ENCODE peak calls at places on chromosomes 1 and 21, in ten cellular contexts. V, Y, D, A, C, I, E, R, H and T are unnamed samples.

GRCh38 chr1:197464039-197464438 is 196.0 kb downstream of the CRB1 start:
- DNase-seq in V (no peak), Y (no peak), D (no peak), A (no peak), C (no peak), I (peak), E (no peak), R (no peak), H (no peak), T (no peak)

GRCh38 chr1:117007719-117008013 is 6.1 kb downstream of the CD101 start:
- DNase-seq in V (no peak), Y (no peak), D (no peak), A (no peak), C (no peak), I (no peak), E (no peak), R (no peak), H (no peak), T (no peak)

GRCh38 chr1:172751668-172752067 is 92.8 kb downstream of the FASLG start:
- DNase-seq in V (no peak), Y (no peak), D (no peak), A (no peak), C (no peak), I (no peak), E (no peak), R (no peak), H (no peak), T (no peak)

GRCh38 chr21:42214921-42215320 is 4.0 kb upstream of the ABCG1 start:
- DNase-seq in V (no peak), Y (no peak), D (no peak), A (no peak), C (no peak), I (no peak), E (peak), R (no peak), H (no peak), T (no peak)

GRCh38 chr1:233708416-233708815 is 94.5 kb downstream of the KCNK1 start:
- DNase-seq in V (no peak), Y (no peak), D (no peak), A (no peak), C (no peak), I (no peak), E (no peak), R (no peak), H (no peak), T (no peak)

GRCh38 chr1:234962340-234962989 is 166.2 kb downstream of the TOMM20 start:
- DNase-seq in V (no peak), Y (no peak), D (no peak), A (no peak), C (no peak), I (peak), E (no peak), R (peak), H (no peak), T (no peak)

GRCh38 chr1:231252336-231252735 is 11.3 kb downstream of the GNPAT start:
- DNase-seq in V (no peak), Y (no peak), D (no peak), A (no peak), C (no peak), I (no peak), E (no peak), R (no peak), H (no peak), T (no peak)

GRCh38 chr1:42322577-42322976 is 12.5 kb downstream of the FOXJ3 start:
- DNase-seq in V (no peak), Y (no peak), D (no peak), A (no peak), C (no peak), I (no peak), E (no peak), R (no peak), H (no peak), T (no peak)

GRCh38 chr21:25441835-25442234 is 165.4 kb downstream of the MRPL39 start:
- DNase-seq in V (no peak), Y (no peak), D (no peak), A (no peak), C (no peak), I (no peak), E (no peak), R (no peak), H (no peak), T (no peak)

GRCh38 chr21:34583926-34584563 is 30.9 kb downstream of the RCAN1 start:
- DNase-seq in V (no peak), Y (no peak), D (no peak), A (no peak), C (no peak), I (no peak), E (no peak), R (no peak), H (no peak), T (no peak)

GRCh38 chr1:198253668-198254067 is 96.9 kb downstream of the NEK7 start:
- DNase-seq in V (no peak), Y (no peak), D (no peak), A (no peak), C (no peak), I (no peak), E (no peak), R (no peak), H (peak), T (no peak)

GRCh38 chr1:201602413-201603265 is 63.7 kb downstream of the NAV1 start:
- DNase-seq in V (no peak), Y (no peak), D (no peak), A (no peak), C (no peak), I (peak), E (no peak), R (peak), H (no peak), T (no peak)

GRCh38 chr1:28056129-28056925 is 32.1 kb downstream of the EYA3 start:
- DNase-seq in V (no peak), Y (no peak), D (no peak), A (no peak), C (no peak), I (no peak), E (no peak), R (peak), H (peak), T (peak)

GRCh38 chr1:30834249-30834648 is 74.3 kb downstream of the SDC3 start:
- DNase-seq in V (no peak), Y (no peak), D (no peak), A (no peak), C (no peak), I (no peak), E (no peak), R (no peak), H (no peak), T (no peak)

GRCh38 chr1:9338354-9339250 is 45.9 kb downstream of the SPSB1 start:
- DNase-seq in V (no peak), Y (no peak), D (no peak), A (no peak), C (peak), I (no peak), E (peak), R (no peak), H (no peak), T (no peak)

GRCh38 chr1:222370911-222371717 is 176.8 kb downstream of the HHIPL2 start:
- DNase-seq in V (no peak), Y (no peak), D (no peak), A (no peak), C (no peak), I (peak), E (no peak), R (peak), H (no peak), T (no peak)

GRCh38 chr1:70003509-70003908 is 201.9 kb downstream of the LRRC40 start:
- DNase-seq in V (no peak), Y (no peak), D (no peak), A (no peak), C (no peak), I (no peak), E (no peak), R (no peak), H (no peak), T (no peak)

GRCh38 chr1:53562983-53563379 is 103.8 kb downstream of the DMRTB1 start:
- DNase-seq in V (no peak), Y (no peak), D (no peak), A (no peak), C (no peak), I (no peak), E (no peak), R (no peak), H (no peak), T (no peak)

GRCh38 chr1:50610563-50610962 is 187.3 kb upstream of the DMRTA2 start:
- DNase-seq in V (no peak), Y (no peak), D (no peak), A (no peak), C (no peak), I (no peak), E (no peak), R (no peak), H (no peak), T (no peak)

GRCh38 chr1:175512637-175513412 is 230.6 kb downstream of the TNR start:
- DNase-seq in V (no peak), Y (no peak), D (no peak), A (no peak), C (no peak), I (no peak), E (no peak), R (no peak), H (no peak), T (no peak)

GRCh38 chr1:83900530-83900929 is 98.4 kb downstream of the TTLL7 start:
- DNase-seq in V (no peak), Y (no peak), D (no peak), A (no peak), C (no peak), I (no peak), E (no peak), R (no peak), H (no peak), T (no peak)

GRCh38 chr1:1796466-1796865 is 18.2 kb upstream of the NADK start:
- DNase-seq in V (no peak), Y (peak), D (no peak), A (no peak), C (no peak), I (no peak), E (no peak), R (no peak), H (no peak), T (no peak)
- TF ChIP-seq CTCF in V (no peak), Y (no peak), D (no peak), A (no peak), C (peak), I (peak), E (no peak), R (peak), H (peak), T (no peak)

GRCh38 chr1:89908993-89909436 is 85.9 kb upstream of the ZNF326 start:
- DNase-seq in V (no peak), Y (no peak), D (no peak), A (no peak), C (no peak), I (peak), E (no peak), R (no peak), H (no peak), T (no peak)

GRCh38 chr1:89910268-89910667 is 84.6 kb upstream of the ZNF326 start:
- DNase-seq in V (no peak), Y (no peak), D (no peak), A (no peak), C (no peak), I (no peak), E (no peak), R (no peak), H (no peak), T (no peak)

GRCh38 chr1:89912073-89912472 is 82.8 kb upstream of the ZNF326 start:
- DNase-seq in V (no peak), Y (no peak), D (no peak), A (no peak), C (no peak), I (no peak), E (no peak), R (no peak), H (no peak), T (no peak)

GRCh38 chr1:89910780-89911179 is 84.1 kb upstream of the ZNF326 start:
- DNase-seq in V (no peak), Y (no peak), D (no peak), A (no peak), C (no peak), I (no peak), E (no peak), R (no peak), H (no peak), T (no peak)

GRCh38 chr1:89911186-89911976 is 83.5 kb upstream of the ZNF326 start:
- DNase-seq in V (no peak), Y (no peak), D (no peak), A (no peak), C (no peak), I (no peak), E (no peak), R (no peak), H (no peak), T (no peak)
- TF ChIP-seq CTCF in V (no peak), Y (no peak), D (no peak), A (no peak), C (no peak), I (no peak), E (no peak), R (no peak), H (no peak), T (no peak)

GRCh38 chr1:244451951-244452795 is 464 bp upstream of the ADSS2 start:
- DNase-seq in V (peak), Y (peak), D (peak), A (peak), C (peak), I (peak), E (peak), R (peak), H (peak), T (peak)
- TF ChIP-seq CTCF in V (peak), Y (peak), D (peak), A (peak), C (peak), I (peak), E (peak), R (peak), H (peak), T (peak)

GRCh38 chr1:40839943-40840335 is 22.2 kb downstream of the CITED4 start:
- DNase-seq in V (no peak), Y (no peak), D (no peak), A (no peak), C (no peak), I (no peak), E (no peak), R (no peak), H (no peak), T (no peak)

GRCh38 chr1:40841602-40842001 is 20.6 kb downstream of the CITED4 start:
- DNase-seq in V (no peak), Y (no peak), D (no peak), A (no peak), C (no peak), I (no peak), E (no peak), R (no peak), H (no peak), T (no peak)

GRCh38 chr1:40838980-40839942 is 22.9 kb downstream of the CITED4 start:
- DNase-seq in V (no peak), Y (no peak), D (no peak), A (no peak), C (no peak), I (no peak), E (no peak), R (no peak), H (no peak), T (no peak)

GRCh38 chr1:40842201-40842600 is 20.0 kb downstream of the CITED4 start:
- DNase-seq in V (no peak), Y (no peak), D (no peak), A (no peak), C (no peak), I (no peak), E (no peak), R (no peak), H (no peak), T (no peak)

DNA sequence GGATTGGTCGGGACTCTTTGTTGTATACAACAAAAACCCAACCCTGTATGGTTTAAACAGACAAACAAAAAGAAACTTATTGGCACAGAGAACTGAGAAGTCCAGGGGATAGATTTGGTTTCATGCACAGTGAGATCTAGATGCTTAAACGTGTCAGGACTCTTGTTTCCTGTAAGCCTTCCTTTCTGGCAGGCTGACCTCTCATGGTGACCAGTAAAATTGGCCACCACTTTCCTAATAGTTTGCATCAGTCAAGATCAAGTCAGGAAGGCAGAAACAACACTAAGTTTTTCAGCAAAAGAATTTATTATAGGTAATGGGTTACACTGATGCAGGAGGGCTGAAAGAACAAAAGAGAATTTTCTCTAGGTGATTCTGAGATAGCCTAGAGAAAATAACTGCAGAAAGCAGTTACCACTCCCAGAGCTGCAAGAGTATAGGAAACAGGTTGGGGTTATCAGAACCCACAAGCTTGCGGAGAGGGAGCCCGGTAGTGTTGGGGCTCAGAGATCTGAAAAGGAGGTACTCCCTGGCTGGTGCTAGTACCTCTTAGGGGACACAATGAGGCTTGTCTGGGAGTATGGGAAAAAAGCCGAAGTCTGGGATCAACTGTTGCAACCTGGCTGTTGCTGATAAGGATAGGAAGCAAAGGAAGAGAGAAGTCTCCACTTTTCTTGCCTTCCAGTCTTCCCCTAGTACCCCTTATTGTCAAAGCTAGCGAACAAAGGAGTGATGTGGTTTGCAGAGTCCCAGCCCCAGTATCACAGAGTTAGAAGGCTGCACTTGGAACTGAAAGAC is 21.4 kb downstream of the CITED4 start:
- DNase-seq in V (no peak), Y (no peak), D (no peak), A (no peak), C (no peak), I (no peak), E (no peak), R (no peak), H (no peak), T (no peak)
- TF ChIP-seq CTCF in V (no peak), Y (no peak), D (no peak), A (no peak), C (no peak), I (no peak), E (no peak), R (no peak), H (no peak), T (no peak)

DNA sequence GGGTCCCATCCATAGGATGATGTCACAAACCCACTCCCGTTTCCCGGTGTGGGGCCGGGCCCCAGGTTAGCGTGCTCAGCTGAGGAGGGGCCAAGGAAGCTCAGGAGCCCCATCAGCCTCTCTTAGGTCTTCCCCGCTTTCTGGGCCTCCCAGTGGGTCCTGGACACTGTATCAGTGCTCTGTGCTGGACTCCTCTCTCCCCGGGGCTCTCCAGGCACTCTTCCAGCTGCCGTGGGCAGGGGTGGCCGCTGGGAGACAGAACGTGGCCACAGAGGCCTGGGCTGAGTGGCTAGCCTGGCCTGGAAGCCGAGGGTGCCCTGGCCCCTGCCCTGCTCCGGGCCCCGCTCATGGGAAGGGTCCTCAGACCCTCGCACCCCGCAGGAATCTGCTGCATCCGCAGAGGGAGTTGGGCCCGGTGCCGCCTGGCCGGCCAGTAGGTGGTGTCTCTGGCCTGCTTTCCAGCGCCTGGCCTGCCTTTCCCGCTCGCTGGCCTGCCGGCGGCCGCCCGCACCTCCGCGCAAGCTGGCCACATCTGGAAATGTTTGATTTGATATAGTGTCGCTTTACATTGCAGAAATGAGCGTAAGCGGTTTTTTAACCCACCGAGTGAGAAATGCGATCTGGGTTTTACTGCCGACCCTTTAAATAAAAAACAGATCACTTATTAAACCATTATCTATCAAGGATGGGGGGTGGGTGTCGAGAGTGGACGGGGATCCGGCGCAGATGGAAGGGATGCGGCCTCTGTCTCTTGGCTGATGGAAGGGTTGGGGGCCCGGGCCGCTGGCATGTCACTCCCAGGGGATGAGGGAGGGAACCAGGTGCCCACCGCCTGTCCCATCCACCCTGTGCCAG is 74.4 kb upstream of the TTC34 start:
- DNase-seq in V (no peak), Y (no peak), D (no peak), A (peak), C (peak), I (no peak), E (peak), R (no peak), H (no peak), T (peak)
- TF ChIP-seq CTCF in V (no peak), Y (peak), D (no peak), A (peak), C (peak), I (peak), E (peak), R (peak), H (no peak), T (no peak)

GRCh38 chr1:37616330-37616729 is 18.4 kb downstream of the RSPO1 start:
- DNase-seq in V (no peak), Y (no peak), D (no peak), A (no peak), C (no peak), I (no peak), E (no peak), R (no peak), H (no peak), T (no peak)

GRCh38 chr1:37628026-37628556 is 6.6 kb downstream of the RSPO1 start:
- DNase-seq in V (no peak), Y (no peak), D (no peak), A (no peak), C (no peak), I (no peak), E (no peak), R (no peak), H (no peak), T (no peak)

GRCh38 chr1:37621326-37621870 is 13.3 kb downstream of the RSPO1 start:
- DNase-seq in V (no peak), Y (no peak), D (no peak), A (no peak), C (no peak), I (peak), E (no peak), R (no peak), H (no peak), T (no peak)

GRCh38 chr1:37620707-37621106 is 14.0 kb downstream of the RSPO1 start:
- DNase-seq in V (no peak), Y (no peak), D (no peak), A (no peak), C (no peak), I (no peak), E (no peak), R (no peak), H (no peak), T (no peak)

DNA sequence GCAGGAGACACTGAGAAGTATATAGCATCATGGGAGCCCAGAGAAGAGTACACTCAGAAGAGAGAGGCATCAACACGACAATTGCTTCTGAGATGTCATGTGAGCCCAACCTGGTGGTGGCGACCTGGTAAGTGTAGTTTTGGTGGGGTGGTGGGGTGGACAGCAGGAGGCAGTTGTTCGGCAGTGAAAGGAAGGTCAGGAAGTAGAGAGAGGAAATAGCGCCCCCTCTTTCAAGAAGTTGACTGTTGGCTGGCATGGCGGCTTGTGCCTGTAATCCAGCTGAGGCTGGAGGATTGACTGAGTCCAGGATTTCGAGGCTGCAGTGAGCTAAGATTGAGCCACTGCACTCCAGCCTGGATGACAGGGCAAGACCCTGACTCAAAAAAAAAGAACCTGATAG is 12.6 kb downstream of the RSPO1 start:
- DNase-seq in V (no peak), Y (no peak), D (no peak), A (no peak), C (no peak), I (no peak), E (no peak), R (no peak), H (no peak), T (no peak)
- TF ChIP-seq CTCF in V (no peak), Y (no peak), D (no peak), A (no peak), C (no peak), I (no peak), E (no peak), R (no peak), H (no peak), T (no peak)

GRCh38 chr1:43367904-43368645 is at the start of gene ELOVL1:
- DNase-seq in V (peak), Y (peak), D (peak), A (peak), C (peak), I (peak), E (peak), R (no peak), H (peak), T (peak)
- TF ChIP-seq CTCF in V (no peak), Y (no peak), D (peak), A (peak), C (peak), I (peak), E (no peak), R (peak), H (peak), T (no peak)

GRCh38 chr1:108828074-108828961 is 28.6 kb downstream of the AKNAD1 start:
- DNase-seq in V (peak), Y (peak), D (peak), A (peak), C (peak), I (peak), E (peak), R (no peak), H (no peak), T (peak)
- TF ChIP-seq CTCF in V (peak), Y (peak), D (peak), A (peak), C (peak), I (peak), E (peak), R (peak), H (no peak), T (peak)

GRCh38 chr1:93256433-93256832 is 75.9 kb downstream of the CCDC18 start:
- DNase-seq in V (no peak), Y (no peak), D (no peak), A (no peak), C (no peak), I (no peak), E (no peak), R (no peak), H (no peak), T (no peak)
- TF ChIP-seq CTCF in V (no peak), Y (no peak), D (no peak), A (no peak), C (no peak), I (no peak), E (no peak), R (no peak), H (no peak), T (no peak)